ENCODE peak calls at places on chromosomes 3 and 15, in six cellular contexts. N, D, F, T, V and H are unnamed samples.

GRCh38 chr15:56249080-56249479 is 5.4 kb upstream of the RFX7 start:
- DNase-seq in N (no peak), F (peak), T (no peak), V (no peak), D (peak), H (peak)

GRCh38 chr3:72697717-72698116 is 150.5 kb downstream of the SHQ1 start:
- DNase-seq in N (no peak), F (no peak), D (no peak), V (no peak), T (no peak), H (no peak)

GRCh38 chr15:57044961-57045360 is 126.5 kb downstream of the TCF12 start:
- DNase-seq in F (no peak), N (no peak), V (no peak), D (no peak), T (no peak), H (no peak)

GRCh38 chr3:55765906-55766701 is 279.0 kb upstream of the WNT5A start:
- DNase-seq in T (no peak), N (no peak), D (no peak), F (no peak), V (no peak), H (no peak)

GRCh38 chr3:72288955-72289707 is 504.2 kb upstream of the PROK2 start:
- DNase-seq in T (no peak), N (no peak), F (no peak), V (peak), D (peak), H (no peak)

GRCh38 chr3:160210799-160211221 is 14.4 kb upstream of the C3orf80 start:
- DNase-seq in T (no peak), D (peak), N (no peak), F (no peak), V (peak), H (peak)

GRCh38 chr15:95457520-95457919 is 873.0 kb upstream of the NR2F2 start:
- DNase-seq in D (no peak), F (no peak), N (no peak), T (no peak), V (no peak), H (no peak)

GRCh38 chr3:53163459-53164387 is 2.7 kb downstream of the PRKCD start:
- DNase-seq in D (no peak), N (no peak), V (no peak), T (no peak), F (no peak), H (peak)

GRCh38 chr3:174247671-174248070 is 611.5 kb upstream of the NAALADL2 start:
- DNase-seq in V (no peak), D (no peak), F (no peak), T (no peak), N (no peak), H (no peak)

GRCh38 chr3:143601738-143602480 is 246.4 kb downstream of the SLC9A9 start:
- DNase-seq in D (peak), F (peak), N (no peak), T (no peak), V (peak), H (peak)

GRCh38 chr3:127074900-127075360 is 92.0 kb downstream of the PLXNA1 start:
- DNase-seq in N (no peak), D (peak), F (no peak), V (peak), T (no peak), H (peak)

GRCh38 chr3:127263037-127263436 is 24.8 kb downstream of the PRR20G start:
- DNase-seq in D (no peak), N (no peak), V (no peak), T (no peak), F (no peak), H (no peak)

GRCh38 chr3:98574157-98574556 is 19.3 kb downstream of the CPOX start:
- DNase-seq in V (no peak), D (no peak), N (no peak), F (no peak), T (no peak), H (no peak)

GRCh38 chr3:128051459-128051836 is 789 bp upstream of the SEC61A1 start:
- DNase-seq in D (no peak), N (peak), V (no peak), F (no peak), T (no peak), H (no peak)

GRCh38 chr3:117586161-117586560 is 876.6 kb downstream of the TUSC7 start:
- DNase-seq in V (no peak), N (no peak), D (no peak), F (no peak), T (no peak), H (no peak)

GRCh38 chr3:64259646-64260045 is 34.4 kb upstream of the PRICKLE2 start:
- DNase-seq in V (no peak), F (no peak), N (no peak), T (no peak), D (no peak), H (no peak)

GRCh38 chr3:160099855-160100254 is 111.2 kb downstream of the IL12A start:
- DNase-seq in T (no peak), F (no peak), D (no peak), N (no peak), V (no peak), H (no peak)

GRCh38 chr3:110938629-110939028 is 133.0 kb upstream of the NECTIN3 start:
- DNase-seq in D (no peak), T (no peak), V (no peak), F (no peak), N (no peak), H (no peak)

GRCh38 chr15:90191795-90192494 is 9.2 kb upstream of the SEMA4B start:
- DNase-seq in N (no peak), V (no peak), T (no peak), D (no peak), F (no peak), H (no peak)

GRCh38 chr3:137692803-137693431 is 71.2 kb upstream of the SOX14 start:
- DNase-seq in D (no peak), V (peak), N (peak), T (peak), F (peak), H (no peak)

GRCh38 chr15:67089218-67090193 is 24.1 kb downstream of the SMAD3 start:
- DNase-seq in D (peak), N (no peak), V (no peak), F (no peak), T (no peak), H (peak)

GRCh38 chr15:79084308-79084968 is 6.1 kb downstream of the RASGRF1 start:
- DNase-seq in N (no peak), T (no peak), D (no peak), V (no peak), F (no peak), H (no peak)

GRCh38 chr3:52846427-52846983 is 11.7 kb upstream of the MUSTN1 start:
- DNase-seq in V (no peak), T (no peak), F (no peak), N (no peak), D (no peak), H (no peak)

GRCh38 chr15:32991544-32992192 is 202.8 kb downstream of the FMN1 start:
- DNase-seq in F (no peak), N (no peak), V (no peak), T (no peak), D (no peak), H (no peak)

GRCh38 chr15:32994810-32995424 is 199.6 kb downstream of the FMN1 start:
- DNase-seq in V (no peak), N (no peak), F (no peak), T (no peak), D (peak), H (peak)

GRCh38 chr3:53824795-53825194 is 21.4 kb downstream of the CHDH start:
- DNase-seq in V (no peak), T (no peak), N (no peak), F (no peak), D (no peak), H (no peak)

GRCh38 chr15:33701304-33701696 is 267.0 kb upstream of the CHRM5 start:
- DNase-seq in V (no peak), D (no peak), T (no peak), F (peak), N (no peak), H (no peak)

GRCh38 chr3:17094551-17094950 is 209.8 kb downstream of the PLCL2 start:
- DNase-seq in T (peak), V (peak), D (no peak), N (peak), F (peak), H (no peak)

GRCh38 chr15:99016680-99017321 is 9.2 kb upstream of the PGPEP1L start:
- DNase-seq in V (no peak), D (peak), N (no peak), F (no peak), T (no peak), H (peak)

GRCh38 chr3:155019576-155019975 is 60.5 kb upstream of the MME start:
- DNase-seq in F (no peak), D (peak), V (peak), N (no peak), T (no peak), H (peak)

GRCh38 chr15:98754283-98755022 is 106.1 kb downstream of the IGF1R start:
- DNase-seq in V (no peak), T (no peak), D (peak), N (peak), F (no peak), H (peak)

GRCh38 chr3:30625541-30626438 is 19.4 kb downstream of the TGFBR2 start:
- DNase-seq in D (peak), F (no peak), T (no peak), V (peak), N (no peak), H (peak)

GRCh38 chr3:14947105-14947885 is at the start of gene NR2C2:
- DNase-seq in V (peak), N (peak), D (peak), T (no peak), F (peak), H (peak)

GRCh38 chr3:35932995-35933394 is 293.7 kb downstream of the ARPP21 start:
- DNase-seq in V (peak), N (no peak), D (peak), F (no peak), T (no peak), H (peak)

GRCh38 chr3:72482589-72483249 is 365.5 kb downstream of the SHQ1 start:
- DNase-seq in D (peak), T (no peak), N (no peak), V (peak), F (no peak), H (peak)

GRCh38 chr3:52402706-52403270 is 42.1 kb downstream of the SEMA3G start:
- DNase-seq in N (no peak), V (no peak), T (no peak), F (no peak), D (no peak), H (no peak)

GRCh38 chr3:11671648-11672100 is 28.0 kb upstream of the VGLL4 start:
- DNase-seq in N (no peak), D (peak), F (no peak), T (no peak), V (no peak), H (no peak)

GRCh38 chr3:134971359-134971758 is 176.3 kb downstream of the EPHB1 start:
- DNase-seq in N (no peak), F (no peak), D (no peak), T (no peak), V (no peak), H (no peak)

DNA sequence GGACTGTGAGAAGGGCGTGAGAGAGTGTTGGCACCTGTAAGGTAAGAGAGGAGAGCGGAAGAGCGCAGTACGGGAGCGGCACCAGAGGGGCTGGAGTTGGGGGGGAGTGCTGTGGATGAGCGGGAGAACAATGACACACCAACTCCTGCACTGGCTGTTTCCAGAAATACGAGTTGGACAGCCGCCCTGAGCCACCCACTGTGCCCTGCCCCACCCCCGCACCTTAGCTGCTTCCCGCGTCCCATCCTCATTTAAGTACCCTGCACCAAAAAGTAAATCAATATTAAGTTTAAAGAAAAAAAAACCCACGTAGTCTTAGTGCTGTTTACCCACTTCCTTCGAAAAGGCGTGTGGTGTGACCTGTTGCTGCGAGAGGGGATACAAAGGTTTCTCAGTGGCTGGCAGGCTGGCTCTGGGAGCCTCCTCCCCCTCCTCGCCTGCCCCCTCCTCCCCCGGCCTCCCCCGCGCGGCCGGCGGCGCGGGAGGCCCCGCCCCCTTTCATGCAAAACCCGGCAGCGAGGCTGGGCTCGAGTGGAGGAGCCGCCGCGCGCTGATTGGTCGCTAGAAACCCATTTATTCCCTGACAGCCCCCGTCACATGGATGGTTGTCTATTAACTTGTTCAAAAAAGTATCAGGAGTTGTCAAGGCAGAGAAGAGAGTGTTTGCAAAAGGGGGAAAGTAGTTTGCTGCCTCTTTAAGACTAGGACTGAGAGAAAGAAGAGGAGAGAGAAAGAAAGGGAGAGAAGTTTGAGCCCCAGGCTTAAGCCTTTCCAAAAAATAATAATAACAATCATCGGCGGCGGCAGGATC is at the start of gene SOX2:
- DNase-seq in F (peak), V (no peak), D (peak), N (peak), T (peak), H (peak)
- H4K8ac ChIP-seq in F (no peak), V (no peak), D (no peak), N (no peak), T (peak), H (no peak)

GRCh38 chr3:108394563-108394962 is 98.2 kb downstream of the HHLA2 start:
- DNase-seq in T (no peak), V (peak), N (no peak), F (no peak), D (no peak), H (no peak)

GRCh38 chr3:108396336-108396735 is 100.0 kb downstream of the HHLA2 start:
- DNase-seq in D (no peak), T (no peak), N (no peak), V (no peak), F (no peak), H (no peak)

GRCh38 chr3:108401836-108402235 is 105.5 kb downstream of the HHLA2 start:
- DNase-seq in F (no peak), D (no peak), V (no peak), T (no peak), N (no peak), H (no peak)

GRCh38 chr3:108394016-108394415 is 97.7 kb downstream of the HHLA2 start:
- DNase-seq in T (no peak), F (no peak), N (no peak), D (no peak), V (peak), H (no peak)

GRCh38 chr3:108398510-108398909 is 102.2 kb downstream of the HHLA2 start:
- DNase-seq in F (no peak), V (no peak), T (no peak), D (no peak), N (no peak), H (no peak)
- H3K14ac ChIP-seq in F (no peak), V (no peak), T (no peak), D (no peak), N (no peak), H (no peak)

GRCh38 chr3:112990672-112991602 is at the start of gene GTPBP8:
- DNase-seq in V (peak), F (peak), N (peak), D (peak), T (peak), H (peak)
- H4K8ac ChIP-seq in V (peak), F (no peak), N (peak), D (peak), T (peak), H (peak)

GRCh38 chr15:100653608-100654007 is 51.2 kb downstream of the ASB7 start:
- DNase-seq in V (no peak), F (no peak), D (no peak), N (no peak), T (no peak), H (no peak)

GRCh38 chr15:100651253-100651652 is 48.9 kb downstream of the ASB7 start:
- DNase-seq in D (peak), F (no peak), T (no peak), V (no peak), N (no peak), H (no peak)

GRCh38 chr15:100650685-100651084 is 48.3 kb downstream of the ASB7 start:
- DNase-seq in T (no peak), F (no peak), D (no peak), V (no peak), N (no peak), H (no peak)
- H3K14ac ChIP-seq in T (no peak), F (no peak), D (no peak), V (no peak), N (no peak), H (no peak)

GRCh38 chr3:57555316-57555715 is 758 bp upstream of the PDE12 start:
- DNase-seq in F (no peak), T (no peak), V (no peak), N (no peak), D (no peak), H (no peak)
- H4K8ac ChIP-seq in F (no peak), T (peak), V (peak), N (no peak), D (peak), H (peak)